ENCODE peak calls at places on chromosomes 6 and 20, in seven cellular contexts. E, I, X, Z, D, N and K are unnamed samples.

GRCh38 chr20:62117658-62118057 is 4.6 kb upstream of the LSM14B start:
- DNase-seq in E (peak; percentile 51), I (no peak), X (peak; percentile 76), Z (peak; percentile 72), D (no peak), N (no peak), K (no peak)

GRCh38 chr6:129236110-129236509 is 353.2 kb downstream of the LAMA2 start:
- DNase-seq in E (no peak), I (no peak), X (no peak), Z (no peak), D (no peak), N (no peak), K (no peak)

GRCh38 chr6:156060013-156060412 is 604.4 kb upstream of the NOX3 start:
- DNase-seq in E (no peak), I (no peak), X (no peak), Z (no peak), D (no peak), N (no peak), K (no peak)

GRCh38 chr6:34657037-34657306 is 39.6 kb downstream of the ILRUN start:
- DNase-seq in E (no peak), I (peak; percentile 60), X (no peak), Z (no peak), D (no peak), N (no peak), K (no peak)

GRCh38 chr6:130307752-130308361 is 58.0 kb upstream of the TMEM200A start:
- DNase-seq in E (no peak), I (peak; percentile 37), X (no peak), Z (no peak), D (peak; percentile 41), N (no peak), K (peak; percentile 54)

GRCh38 chr6:105810105-105810921 is 275.8 kb upstream of the PRDM1 start:
- DNase-seq in E (peak; percentile 23), I (peak; percentile 76), X (no peak), Z (no peak), D (peak; percentile 68), N (no peak), K (peak; percentile 67)

GRCh38 chr20:59746155-59746554 is 141.8 kb downstream of the PHACTR3 start:
- DNase-seq in E (no peak), I (no peak), X (no peak), Z (no peak), D (no peak), N (peak; percentile 24), K (no peak)

GRCh38 chr6:4078830-4079471 is at the start of gene FAM217A:
- DNase-seq in E (no peak), I (no peak), X (no peak), Z (no peak), D (no peak), N (peak; percentile 70), K (no peak)

GRCh38 chr20:46631212-46631869 is 19.9 kb downstream of the SLC13A3 start:
- DNase-seq in E (no peak), I (no peak), X (no peak), Z (no peak), D (no peak), N (peak; percentile 66), K (no peak)

GRCh38 chr6:33840064-33840926 is 36.5 kb upstream of the MLN start:
- DNase-seq in E (no peak), I (peak; percentile 96), X (no peak), Z (peak; percentile 11), D (peak; percentile 90), N (no peak), K (peak; percentile 91)

GRCh38 chr6:30163090-30163917 is at the start of gene TRIM15:
- DNase-seq in E (no peak), I (no peak), X (peak; percentile 13), Z (no peak), D (no peak), N (peak; percentile 67), K (no peak)

GRCh38 chr20:11921326-11921725 is 3.6 kb downstream of the BTBD3 start:
- DNase-seq in E (no peak), I (no peak), X (no peak), Z (no peak), D (peak; percentile 8), N (no peak), K (no peak)

GRCh38 chr6:57305112-57305511 is 12.3 kb upstream of the PRIM2 start:
- DNase-seq in E (no peak), I (peak; percentile 66), X (no peak), Z (no peak), D (no peak), N (no peak), K (no peak)

GRCh38 chr6:110877154-110877564 is 2.6 kb downstream of the AMD1 start:
- DNase-seq in E (no peak), I (no peak), X (no peak), Z (no peak), D (no peak), N (no peak), K (no peak)

GRCh38 chr20:34907616-34908469 is 31.4 kb downstream of the ACSS2 start:
- DNase-seq in E (peak; percentile 51), I (peak; percentile 77), X (no peak), Z (no peak), D (peak; percentile 83), N (no peak), K (no peak)

GRCh38 chr6:34146801-34147592 is 1.1 kb upstream of the GRM4 start:
- DNase-seq in E (no peak), I (peak; percentile 21), X (no peak), Z (no peak), D (no peak), N (peak; percentile 37), K (peak; percentile 15)

GRCh38 chr20:2108987-2109386 is 7.4 kb downstream of the STK35 start:
- DNase-seq in E (no peak), I (peak; percentile 50), X (no peak), Z (no peak), D (peak; percentile 54), N (no peak), K (no peak)

GRCh38 chr20:48640871-48641270 is 186.9 kb downstream of the PREX1 start:
- DNase-seq in E (no peak), I (no peak), X (no peak), Z (no peak), D (no peak), N (no peak), K (no peak)

GRCh38 chr20:4108495-4109306 is 93.3 kb upstream of the RNF24 start:
- DNase-seq in E (peak; percentile 32), I (peak; percentile 64), X (peak; percentile 45), Z (peak; percentile 46), D (peak; percentile 86), N (peak; percentile 91), K (no peak)

GRCh38 chr6:72446427-72446826 is 175.4 kb upstream of the KCNQ5 start:
- DNase-seq in E (no peak), I (no peak), X (no peak), Z (no peak), D (no peak), N (no peak), K (no peak)

GRCh38 chr6:38982470-38982869 is 66.1 kb upstream of the GLP1R start:
- DNase-seq in E (no peak), I (no peak), X (no peak), Z (no peak), D (no peak), N (peak; percentile 60), K (no peak)

GRCh38 chr6:166277892-166278578 is 30.2 kb downstream of the PRR18 start:
- DNase-seq in E (no peak), I (no peak), X (no peak), Z (no peak), D (no peak), N (no peak), K (no peak)

GRCh38 chr20:53872081-53872541 is 198.3 kb downstream of the BCAS1 start:
- DNase-seq in E (no peak), I (no peak), X (no peak), Z (no peak), D (no peak), N (no peak), K (no peak)

GRCh38 chr6:36662827-36663256 is 15.7 kb upstream of the CDKN1A start:
- DNase-seq in E (no peak), I (no peak), X (no peak), Z (no peak), D (no peak), N (peak; percentile 68), K (no peak)

GRCh38 chr6:66930559-66931290 is 1223.7 kb upstream of the EYS start:
- DNase-seq in E (no peak), I (no peak), X (no peak), Z (no peak), D (peak; percentile 14), N (no peak), K (peak; percentile 64)

GRCh38 chr6:157173756-157174155 is 149.6 kb downstream of the TMEM242 start:
- DNase-seq in E (no peak), I (no peak), X (no peak), Z (no peak), D (no peak), N (no peak), K (no peak)

GRCh38 chr6:15712813-15713212 is 50.0 kb upstream of the DTNBP1 start:
- DNase-seq in E (no peak), I (no peak), X (no peak), Z (no peak), D (no peak), N (no peak), K (no peak)

GRCh38 chr6:87250019-87250418 is 72.4 kb upstream of the SMIM8 start:
- DNase-seq in E (no peak), I (no peak), X (no peak), Z (no peak), D (no peak), N (no peak), K (no peak)

GRCh38 chr6:33440649-33441309 is 13.6 kb upstream of the ZBTB9 start:
- DNase-seq in E (no peak), I (no peak), X (no peak), Z (no peak), D (no peak), N (no peak), K (no peak)

GRCh38 chr20:4681971-4682370 is 39.7 kb upstream of the PRND start:
- DNase-seq in E (no peak), I (peak; percentile 82), X (no peak), Z (no peak), D (peak; percentile 24), N (no peak), K (no peak)

GRCh38 chr6:13814938-13815575 is 700 bp upstream of the MCUR1 start:
- DNase-seq in E (no peak), I (no peak), X (no peak), Z (no peak), D (no peak), N (no peak), K (no peak)

GRCh38 chr6:139531148-139531547 is 156.7 kb upstream of the CITED2 start:
- DNase-seq in E (no peak), I (no peak), X (peak; percentile 23), Z (peak; percentile 12), D (peak; percentile 12), N (no peak), K (no peak)

GRCh38 chr6:126337323-126337722 is 2.6 kb upstream of the CENPW start:
- DNase-seq in E (no peak), I (peak; percentile 68), X (no peak), Z (no peak), D (peak; percentile 43), N (no peak), K (no peak)